ENCODE peak calls at places on chromosomes 7 and 10, in nine cellular contexts. H is stomach, Y is HCT116, P is B cell, N is uterus, Z is psoas muscle, K is colonic mucosa, U is AG04450, C is tibial nerve. D is an unnamed sample.

GRCh38 chr7:28503396-28503795 is 91.1 kb downstream of the CREB5 start:
- DNase-seq in Y (no peak), H (no peak), N (no peak), K (no peak), P (no peak), C (no peak), Z (no peak), U (no peak), D (no peak)

GRCh38 chr7:132368246-132368900 is 207.9 kb downstream of the PLXNA4 start:
- DNase-seq in P (no peak), U (no peak), H (no peak), K (peak), C (no peak), Y (no peak), N (no peak), Z (no peak), D (no peak)

GRCh38 chr10:89553064-89553734 is 17.8 kb upstream of the SLC16A12 start:
- DNase-seq in Z (no peak), N (no peak), P (no peak), Y (peak), U (peak), C (no peak), H (no peak), K (no peak), D (no peak)

GRCh38 chr10:110989016-110989415 is 69.6 kb downstream of the SHOC2 start:
- DNase-seq in Z (no peak), C (no peak), U (no peak), P (no peak), N (no peak), H (no peak), K (no peak), Y (no peak), D (no peak)

GRCh38 chr10:32887481-32887880 is 70.5 kb downstream of the ITGB1 start:
- DNase-seq in P (no peak), K (no peak), Y (no peak), U (no peak), C (no peak), N (no peak), H (no peak), Z (no peak), D (no peak)

GRCh38 chr10:3173173-3173878 is 744 bp upstream of the PITRM1 start:
- DNase-seq in N (no peak), U (no peak), Y (peak), K (peak), H (peak), Z (peak), P (peak), C (no peak), D (peak)

GRCh38 chr7:130047801-130048200 is 3.4 kb downstream of the ZC3HC1 start:
- DNase-seq in K (no peak), C (no peak), U (no peak), H (no peak), N (no peak), Z (no peak), Y (no peak), P (no peak), D (no peak)

GRCh38 chr7:93011351-93012294 is 106.2 kb downstream of the SAMD9 start:
- DNase-seq in Y (no peak), K (no peak), Z (no peak), H (no peak), U (peak), N (no peak), C (no peak), P (no peak), D (no peak)

GRCh38 chr7:50564171-50564570 is 1.0 kb downstream of the DDC start:
- DNase-seq in P (no peak), Z (no peak), U (no peak), C (no peak), Y (no peak), H (no peak), N (no peak), K (peak), D (no peak)

GRCh38 chr7:3995187-3995586 is 686.9 kb upstream of the FOXK1 start:
- DNase-seq in P (no peak), K (no peak), Y (no peak), C (no peak), U (no peak), H (no peak), N (no peak), Z (no peak), D (no peak)

GRCh38 chr7:13359656-13360055 is 629.8 kb downstream of the ETV1 start:
- DNase-seq in C (no peak), N (no peak), P (no peak), Y (no peak), Z (no peak), U (no peak), K (no peak), H (no peak), D (no peak)

GRCh38 chr7:41003031-41003925 is 699.6 kb downstream of the INHBA start:
- DNase-seq in N (no peak), P (no peak), C (no peak), Y (peak), H (peak), Z (no peak), K (peak), U (no peak), D (peak)

DNA sequence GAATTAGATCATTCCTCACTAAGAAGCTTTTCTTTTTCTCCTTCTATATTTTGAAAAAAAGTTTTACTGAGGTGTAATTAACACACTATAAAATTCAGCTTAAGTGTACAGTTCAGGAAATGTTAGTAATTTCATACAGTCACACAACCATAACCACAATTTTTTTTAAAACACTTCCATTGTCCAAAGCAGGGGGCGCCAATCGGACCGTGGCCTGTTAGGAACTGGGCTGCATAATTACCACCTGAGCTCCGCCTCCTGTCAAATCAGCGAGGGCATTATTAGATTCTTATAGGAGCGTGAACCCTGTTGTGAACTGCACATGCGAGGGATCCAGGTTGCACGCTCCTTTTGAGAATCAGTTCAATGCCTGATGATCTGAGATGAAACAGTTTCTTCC is 427.1 kb downstream of the TFEC start:
- DNase-seq in U (no peak), N (no peak), C (no peak), K (no peak), H (no peak), P (no peak), Z (no peak), Y (no peak), D (no peak)
- TF ChIP-seq CTCF in U (no peak), N (no peak), C (no peak), K (no peak), H (no peak), P (no peak), Z (no peak), Y (peak), D (no peak)

DNA sequence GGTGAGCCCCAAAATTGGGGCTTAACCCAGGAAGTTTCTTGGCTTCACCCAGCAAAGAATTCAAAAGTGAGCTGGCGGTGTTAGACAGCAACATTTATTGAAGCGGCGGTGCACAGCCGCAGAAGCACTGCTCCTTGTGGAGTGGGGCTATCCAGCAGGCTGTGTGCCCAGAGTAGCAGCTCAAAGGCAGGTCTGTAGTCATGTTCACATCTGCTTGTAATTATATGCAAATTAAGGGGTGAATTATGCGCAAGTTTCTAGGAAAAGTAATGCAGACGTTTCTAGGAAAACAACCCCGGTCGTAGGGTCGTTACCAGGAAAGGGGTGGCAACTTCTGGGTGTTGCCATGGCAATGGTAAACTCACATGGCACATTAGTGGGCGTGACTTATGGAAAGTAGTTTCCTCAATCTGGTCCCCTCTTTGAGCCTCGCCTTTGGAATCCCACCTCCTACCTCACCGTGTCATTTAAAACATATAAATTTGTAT is 13.7 kb upstream of the KBTBD2 start:
- DNase-seq in Y (peak), N (peak), U (no peak), H (no peak), K (peak), P (peak), Z (no peak), C (no peak), D (no peak)
- TF ChIP-seq CTCF in Y (no peak), N (no peak), U (peak), H (no peak), K (no peak), P (no peak), Z (no peak), C (no peak), D (no peak)

DNA sequence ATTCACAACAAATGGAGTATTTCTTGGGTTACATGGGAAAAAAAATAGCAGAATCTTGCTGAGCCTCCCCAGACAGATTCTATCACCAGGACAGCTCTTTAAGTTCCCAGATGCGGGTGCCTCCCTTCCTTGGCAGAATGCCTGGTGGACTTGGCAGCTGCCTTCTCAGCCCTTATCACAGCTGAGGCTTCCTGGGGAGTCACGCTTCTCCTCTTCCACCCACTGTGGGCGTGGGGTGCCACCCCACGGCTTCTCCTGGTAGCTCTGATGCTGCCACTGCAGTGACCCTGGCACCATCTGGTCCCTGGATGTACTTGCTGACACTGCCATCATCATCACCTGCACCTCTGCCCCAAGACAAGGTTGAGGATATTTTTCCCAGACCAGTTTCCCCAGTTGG is 16.2 kb upstream of the NME8 start:
- DNase-seq in K (peak), Z (peak), C (peak), Y (no peak), H (peak), P (no peak), U (no peak), N (peak), D (no peak)
- TF ChIP-seq CTCF in K (no peak), Z (no peak), C (no peak), Y (no peak), H (no peak), P (peak), U (no peak), N (peak), D (no peak)

GRCh38 chr7:81514546-81514945 is 255.3 kb downstream of the HGF start:
- DNase-seq in P (no peak), H (no peak), C (no peak), U (no peak), Z (no peak), K (no peak), N (no peak), Y (no peak), D (no peak)

GRCh38 chr7:81515009-81515408 is 254.8 kb downstream of the HGF start:
- DNase-seq in H (no peak), N (no peak), Y (no peak), C (no peak), U (no peak), Z (no peak), K (no peak), P (no peak), D (no peak)

GRCh38 chr7:81516898-81517297 is 252.9 kb downstream of the HGF start:
- DNase-seq in Z (no peak), U (no peak), H (no peak), Y (no peak), P (no peak), K (no peak), C (no peak), N (no peak), D (no peak)

GRCh38 chr7:81519886-81520285 is 250.0 kb downstream of the HGF start:
- DNase-seq in N (no peak), P (no peak), U (no peak), Z (no peak), Y (no peak), H (no peak), C (no peak), K (no peak), D (no peak)
- TF ChIP-seq CTCF in N (no peak), P (no peak), U (no peak), Z (no peak), Y (no peak), H (no peak), C (no peak), K (no peak), D (no peak)

DNA sequence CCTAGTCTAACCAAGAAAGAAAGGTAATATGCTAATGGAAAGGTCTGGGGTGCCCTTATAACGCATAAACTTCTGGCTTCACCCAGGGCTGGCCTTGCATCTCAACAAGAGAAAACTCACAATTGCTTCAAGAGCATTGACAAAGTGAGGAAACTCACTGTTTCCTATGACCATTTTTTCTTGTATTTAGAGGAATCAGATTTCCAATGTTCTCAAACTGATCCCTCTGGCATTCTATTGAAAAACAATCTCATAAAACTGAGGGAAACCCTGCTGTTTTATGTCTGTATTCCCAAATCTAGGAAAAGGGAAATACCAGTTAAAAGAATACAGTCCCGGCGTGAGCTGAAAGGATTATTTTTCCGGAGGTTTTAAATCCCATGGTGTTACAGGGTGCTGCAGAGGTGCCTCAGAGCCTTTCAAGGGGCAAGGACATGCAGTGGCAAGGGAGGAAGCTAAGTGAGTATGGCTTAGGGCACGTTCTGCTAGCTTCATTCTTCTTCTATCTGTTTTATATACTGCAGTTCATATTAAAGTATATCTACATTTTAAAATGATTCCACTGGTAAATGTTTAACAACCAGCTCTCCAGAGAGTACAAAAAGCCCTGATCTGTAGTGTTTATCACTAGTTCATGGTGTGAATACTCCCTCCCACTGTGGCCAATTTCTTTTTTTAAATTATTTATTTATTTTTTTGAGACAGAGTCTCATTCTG is 68.7 kb downstream of the CAV1 start:
- DNase-seq in C (no peak), P (no peak), Y (no peak), U (no peak), K (no peak), N (no peak), H (no peak), Z (no peak), D (no peak)
- TF ChIP-seq CTCF in C (no peak), P (no peak), Y (no peak), U (no peak), K (no peak), N (no peak), H (no peak), Z (no peak), D (no peak)

DNA sequence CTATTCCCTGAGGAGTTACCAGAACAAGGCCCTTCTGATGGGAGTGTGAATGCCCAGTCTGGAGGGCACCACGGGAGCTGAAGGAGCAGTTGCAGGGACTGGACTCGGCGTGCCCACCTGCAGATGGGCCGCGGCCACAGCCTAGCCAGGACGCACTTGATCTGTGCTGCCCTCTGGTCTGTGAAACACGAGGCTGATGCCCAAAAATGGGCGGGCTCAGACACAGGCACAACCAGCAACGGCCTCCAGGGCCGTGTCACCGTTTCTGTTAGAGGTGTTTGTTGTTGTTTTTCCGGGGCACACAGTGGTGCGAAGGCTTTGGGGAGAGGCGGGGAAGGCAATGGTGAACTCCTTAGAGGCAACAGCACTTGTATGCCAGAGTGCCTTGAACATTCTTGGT is 235.8 kb downstream of the DNAJB6 start:
- DNase-seq in Y (no peak), U (no peak), K (no peak), H (no peak), Z (no peak), P (no peak), C (no peak), N (no peak), D (no peak)
- TF ChIP-seq CTCF in Y (no peak), U (no peak), K (no peak), H (no peak), Z (no peak), P (no peak), C (no peak), N (no peak), D (no peak)

GRCh38 chr10:52949899-52950298 is 177.3 kb upstream of the MBL2 start:
- DNase-seq in H (no peak), N (no peak), Y (no peak), Z (no peak), P (no peak), U (no peak), C (no peak), K (no peak), D (no peak)
- TF ChIP-seq CTCF in H (no peak), N (no peak), Y (no peak), Z (no peak), P (no peak), U (no peak), C (no peak), K (no peak), D (no peak)

GRCh38 chr10:11759347-11759746 is 17.2 kb downstream of the ECHDC3 start:
- DNase-seq in P (no peak), Y (no peak), H (no peak), K (no peak), N (no peak), U (no peak), C (no peak), Z (no peak), D (no peak)

GRCh38 chr10:11760151-11760550 is 18.0 kb downstream of the ECHDC3 start:
- DNase-seq in Y (no peak), Z (no peak), H (no peak), N (no peak), U (no peak), K (no peak), C (no peak), P (no peak), D (no peak)

GRCh38 chr10:11761431-11761830 is 19.2 kb downstream of the ECHDC3 start:
- DNase-seq in Z (no peak), Y (no peak), N (no peak), K (no peak), C (no peak), U (no peak), P (no peak), H (no peak), D (no peak)

GRCh38 chr10:11762706-11763500 is 20.7 kb downstream of the ECHDC3 start:
- DNase-seq in Y (no peak), U (no peak), K (no peak), Z (no peak), C (no peak), P (no peak), N (no peak), H (no peak), D (no peak)

GRCh38 chr10:11760861-11761260 is 18.7 kb downstream of the ECHDC3 start:
- DNase-seq in N (no peak), C (no peak), U (no peak), P (no peak), Z (no peak), H (no peak), K (no peak), Y (no peak), D (no peak)
- TF ChIP-seq CTCF in N (no peak), C (no peak), U (no peak), P (no peak), Z (no peak), H (no peak), K (no peak), Y (no peak), D (no peak)

GRCh38 chr7:91515961-91516360 is 251.7 kb downstream of the FZD1 start:
- DNase-seq in H (no peak), Z (no peak), P (no peak), U (no peak), Y (no peak), K (no peak), C (no peak), N (no peak), D (no peak)
- TF ChIP-seq CTCF in H (no peak), Z (no peak), P (no peak), U (no peak), Y (no peak), K (no peak), C (no peak), N (no peak), D (no peak)

GRCh38 chr7:48708635-48709034 is 215.7 kb upstream of the CDC14C start:
- DNase-seq in U (no peak), N (no peak), C (no peak), P (no peak), K (no peak), Y (no peak), Z (no peak), H (no peak), D (no peak)
- TF ChIP-seq CTCF in U (no peak), N (no peak), C (no peak), P (no peak), K (no peak), Y (no peak), Z (no peak), H (no peak), D (no peak)